ENCODE peak calls at places on chromosome 19, in five cellular contexts. One of them, this sample, is unnamed.

GRCh38 chr19:39157275-39157996 is 31.9 kb downstream of the PAK4 start:
- DNase-seq in T-helper 2 cell: no peak
- DNase-seq in bronchial epithelial cell: no peak
- DNase-seq in hypothalamus: no peak
- DNase-seq in endodermal cell: no peak
- DNase-seq in this sample: no peak

GRCh38 chr19:31347828-31348314 is 1.4 kb downstream of the TSHZ3 start:
- DNase-seq in T-helper 2 cell: no peak
- DNase-seq in bronchial epithelial cell: no peak
- DNase-seq in hypothalamus: no peak
- DNase-seq in endodermal cell: no peak
- DNase-seq in this sample: no peak

GRCh38 chr19:49816616-49817015 is 1.5 kb upstream of the MED25 start:
- DNase-seq in T-helper 2 cell: no peak
- DNase-seq in bronchial epithelial cell: no peak
- DNase-seq in hypothalamus: no peak
- DNase-seq in endodermal cell: no peak
- DNase-seq in this sample: no peak

GRCh38 chr19:33740811-33741396 is 55.8 kb upstream of the KCTD15 start:
- DNase-seq in T-helper 2 cell: no peak
- DNase-seq in bronchial epithelial cell: peak
- DNase-seq in hypothalamus: no peak
- DNase-seq in endodermal cell: peak
- DNase-seq in this sample: no peak

GRCh38 chr19:55216461-55217198 is 7.3 kb upstream of the PTPRH start:
- DNase-seq in T-helper 2 cell: no peak
- DNase-seq in bronchial epithelial cell: peak
- DNase-seq in hypothalamus: peak
- DNase-seq in endodermal cell: peak
- DNase-seq in this sample: peak

GRCh38 chr19:33159893-33160292 is 28.0 kb downstream of the WDR88 start:
- DNase-seq in T-helper 2 cell: no peak
- DNase-seq in bronchial epithelial cell: no peak
- DNase-seq in hypothalamus: no peak
- DNase-seq in endodermal cell: peak
- DNase-seq in this sample: no peak

GRCh38 chr19:5850743-5851293 is 431 bp downstream of the FUT3 start:
- DNase-seq in T-helper 2 cell: no peak
- DNase-seq in bronchial epithelial cell: peak
- DNase-seq in hypothalamus: no peak
- DNase-seq in endodermal cell: no peak
- DNase-seq in this sample: peak

GRCh38 chr19:31553112-31553843 is 204.0 kb upstream of the TSHZ3 start:
- DNase-seq in T-helper 2 cell: no peak
- DNase-seq in bronchial epithelial cell: no peak
- DNase-seq in hypothalamus: no peak
- DNase-seq in endodermal cell: no peak
- DNase-seq in this sample: no peak

GRCh38 chr19:35061583-35062373 is 20.3 kb downstream of the HPN start:
- DNase-seq in T-helper 2 cell: no peak
- DNase-seq in bronchial epithelial cell: peak
- DNase-seq in hypothalamus: no peak
- DNase-seq in endodermal cell: no peak
- DNase-seq in this sample: no peak

GRCh38 chr19:12985049-12985776 is 10.1 kb upstream of the NFIX start:
- DNase-seq in T-helper 2 cell: no peak
- DNase-seq in bronchial epithelial cell: no peak
- DNase-seq in hypothalamus: peak
- DNase-seq in endodermal cell: no peak
- DNase-seq in this sample: no peak

GRCh38 chr19:33110201-33110910 is 21.6 kb upstream of the WDR88 start:
- DNase-seq in T-helper 2 cell: no peak
- DNase-seq in bronchial epithelial cell: no peak
- DNase-seq in hypothalamus: no peak
- DNase-seq in endodermal cell: no peak
- DNase-seq in this sample: no peak

GRCh38 chr19:535017-535835 is 3.7 kb downstream of the CDC34 start:
- DNase-seq in T-helper 2 cell: no peak
- DNase-seq in bronchial epithelial cell: peak
- DNase-seq in hypothalamus: no peak
- DNase-seq in endodermal cell: no peak
- DNase-seq in this sample: peak

GRCh38 chr19:55044286-55044685 is 6.2 kb upstream of the GP6 start:
- DNase-seq in T-helper 2 cell: no peak
- DNase-seq in bronchial epithelial cell: no peak
- DNase-seq in hypothalamus: no peak
- DNase-seq in endodermal cell: no peak
- DNase-seq in this sample: no peak

GRCh38 chr19:17560205-17560595 is 4.8 kb downstream of the COLGALT1 start:
- DNase-seq in T-helper 2 cell: no peak
- DNase-seq in bronchial epithelial cell: peak
- DNase-seq in hypothalamus: no peak
- DNase-seq in endodermal cell: no peak
- DNase-seq in this sample: no peak

GRCh38 chr19:15379996-15380647 is 535 bp upstream of the AKAP8 start:
- DNase-seq in T-helper 2 cell: no peak
- DNase-seq in bronchial epithelial cell: peak
- DNase-seq in hypothalamus: no peak
- DNase-seq in endodermal cell: peak
- DNase-seq in this sample: peak

This sample was measured in NCI-H2029.